ENCODE peak calls at places on chromosomes 3 and 15, in four cellular contexts. H, A, Y and J are unnamed samples.

GRCh38 chr3:173397161-173398110 is at the start of gene NLGN1:
- DNase-seq in A (peak), H (peak), Y (no peak), J (no peak)

GRCh38 chr3:59016930-59017616 is 32.8 kb downstream of the CFAP20DC start:
- DNase-seq in H (no peak), A (no peak), Y (no peak), J (no peak)

GRCh38 chr3:149919509-149919908 is 51.2 kb downstream of the PFN2 start:
- DNase-seq in A (no peak), H (no peak), Y (no peak), J (no peak)

GRCh38 chr3:17830786-17831185 is 88.4 kb upstream of the TBC1D5 start:
- DNase-seq in H (no peak), Y (no peak), A (no peak), J (no peak)

GRCh38 chr3:118782755-118783202 is 251.9 kb downstream of the IGSF11 start:
- DNase-seq in A (no peak), Y (no peak), H (no peak), J (peak)

GRCh38 chr3:165523801-165524200 is 313.4 kb downstream of the BCHE start:
- DNase-seq in H (no peak), Y (no peak), A (no peak), J (no peak)

GRCh38 chr15:60520825-60521368 is 42.0 kb upstream of the ICE2 start:
- DNase-seq in A (peak), H (peak), Y (peak), J (no peak)

GRCh38 chr3:106059953-106060517 is 191.2 kb upstream of the CBLB start:
- DNase-seq in Y (no peak), A (no peak), H (no peak), J (no peak)

GRCh38 chr3:39671116-39671515 is 138.3 kb upstream of the MYRIP start:
- DNase-seq in A (no peak), Y (no peak), H (no peak), J (no peak)

GRCh38 chr3:81216192-81216591 is 545.3 kb downstream of the GBE1 start:
- DNase-seq in Y (no peak), H (no peak), A (no peak), J (no peak)

GRCh38 chr15:77527164-77527778 is 105.4 kb downstream of the LINGO1 start:
- DNase-seq in A (no peak), H (peak), Y (peak), J (no peak)

GRCh38 chr3:43638594-43639447 is 17.0 kb upstream of the ANO10 start:
- DNase-seq in A (no peak), H (no peak), Y (peak), J (no peak)

GRCh38 chr15:71822890-71823289 is 12.5 kb downstream of the NR2E3 start:
- DNase-seq in H (no peak), Y (no peak), A (no peak), J (no peak)

GRCh38 chr3:197430961-197431910 is 124.5 kb downstream of the BDH1 start:
- DNase-seq in H (no peak), Y (no peak), A (no peak), J (no peak)

GRCh38 chr3:166274996-166275395 is 437.8 kb upstream of the BCHE start:
- DNase-seq in Y (no peak), H (no peak), A (no peak), J (no peak)

DNA sequence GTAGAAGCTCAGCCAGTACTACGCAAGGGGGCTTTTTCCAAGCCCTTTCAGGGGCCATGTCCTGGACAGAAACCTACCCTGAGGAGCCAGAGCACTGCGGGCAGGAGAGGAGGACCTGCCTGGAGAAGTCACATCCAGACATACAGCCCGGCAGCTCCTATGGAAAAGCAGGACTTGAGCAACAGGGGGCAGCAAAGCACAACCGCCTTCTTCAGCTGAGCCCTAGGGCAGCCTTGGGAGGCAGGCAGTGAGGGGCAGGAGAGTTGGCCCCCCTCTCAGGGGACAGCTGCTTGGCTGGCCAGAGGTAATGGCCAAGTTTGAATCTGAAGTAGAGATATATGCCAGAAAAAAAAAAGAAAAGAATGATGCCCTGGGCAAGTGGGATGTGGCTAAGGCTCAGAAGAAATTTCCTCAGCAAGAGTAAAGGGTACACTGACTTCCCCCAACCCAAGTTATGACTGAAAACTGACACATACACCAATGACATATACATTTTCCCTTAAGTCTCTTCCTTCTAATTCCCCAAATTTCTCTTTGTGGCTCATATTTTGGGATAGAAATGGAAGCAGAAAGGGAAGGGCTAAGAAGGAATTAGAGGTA is 56.9 kb downstream of the CYP19A1 start:
- DNase-seq in Y (peak), A (peak), H (peak), J (no peak)
- TF ChIP-seq NRF1 in Y (no peak), A (no peak), H (no peak), J (no peak)

GRCh38 chr3:156620901-156621300 is 53.5 kb upstream of the TIPARP start:
- DNase-seq in A (no peak), H (no peak), Y (no peak), J (no peak)
- TF ChIP-seq NRF1 in A (no peak), H (no peak), Y (no peak), J (no peak)

DNA sequence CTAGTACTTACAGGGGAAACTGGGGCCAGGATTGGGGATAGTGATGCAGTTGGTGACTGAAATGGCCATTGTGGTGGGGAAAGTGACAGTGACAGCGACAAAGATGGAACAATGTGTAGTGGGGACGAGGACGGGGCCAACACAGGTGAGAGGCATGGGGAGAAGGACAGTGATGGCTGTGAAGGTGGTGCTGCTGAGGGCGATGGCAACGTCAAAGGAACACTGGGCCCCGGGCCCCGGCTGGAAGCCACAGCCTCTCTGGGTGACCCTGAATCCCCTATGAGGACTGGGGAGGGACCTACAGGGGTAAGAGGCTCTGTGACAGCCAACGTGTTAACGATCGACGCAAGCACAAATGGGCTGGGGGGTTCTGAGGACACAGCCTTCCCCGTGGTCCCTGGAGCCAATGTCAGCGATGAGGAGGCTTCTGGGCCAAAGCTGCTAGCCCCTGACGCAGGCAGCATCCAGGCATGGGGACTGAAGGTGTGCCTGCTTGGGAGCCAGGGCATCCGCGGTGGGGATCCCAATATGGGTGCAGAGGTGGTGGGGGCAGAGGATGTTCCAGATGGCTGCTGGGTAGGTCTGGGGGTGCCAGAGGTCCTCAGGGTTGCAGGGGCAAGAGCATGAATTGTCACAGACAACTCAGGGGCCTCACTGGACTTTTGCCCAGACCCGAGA is 25.2 kb upstream of the GOLGA6C start:
- DNase-seq in Y (no peak), A (no peak), H (no peak), J (no peak)
- TF ChIP-seq NRF1 in Y (no peak), A (no peak), H (no peak), J (no peak)

GRCh38 chr3:136266468-136266867 is 16.3 kb downstream of the PCCB start:
- DNase-seq in H (no peak), A (no peak), Y (no peak), J (no peak)
- TF ChIP-seq NRF1 in H (no peak), A (no peak), Y (no peak), J (no peak)

GRCh38 chr3:65636326-65636725 is 402.4 kb downstream of the MAGI1 start:
- DNase-seq in H (peak), A (no peak), Y (no peak), J (no peak)
- TF ChIP-seq NRF1 in H (no peak), A (no peak), Y (no peak), J (no peak)

GRCh38 chr15:92163641-92164040 is 230.0 kb upstream of the ST8SIA2 start:
- DNase-seq in A (no peak), H (no peak), Y (no peak), J (no peak)

GRCh38 chr15:92162657-92163056 is 231.0 kb upstream of the ST8SIA2 start:
- DNase-seq in H (no peak), A (no peak), Y (no peak), J (no peak)

GRCh38 chr15:92159481-92159880 is 234.2 kb upstream of the ST8SIA2 start:
- DNase-seq in Y (no peak), A (no peak), H (no peak), J (no peak)

GRCh38 chr15:92159906-92160841 is 233.5 kb upstream of the ST8SIA2 start:
- DNase-seq in Y (no peak), A (no peak), H (peak), J (no peak)

DNA sequence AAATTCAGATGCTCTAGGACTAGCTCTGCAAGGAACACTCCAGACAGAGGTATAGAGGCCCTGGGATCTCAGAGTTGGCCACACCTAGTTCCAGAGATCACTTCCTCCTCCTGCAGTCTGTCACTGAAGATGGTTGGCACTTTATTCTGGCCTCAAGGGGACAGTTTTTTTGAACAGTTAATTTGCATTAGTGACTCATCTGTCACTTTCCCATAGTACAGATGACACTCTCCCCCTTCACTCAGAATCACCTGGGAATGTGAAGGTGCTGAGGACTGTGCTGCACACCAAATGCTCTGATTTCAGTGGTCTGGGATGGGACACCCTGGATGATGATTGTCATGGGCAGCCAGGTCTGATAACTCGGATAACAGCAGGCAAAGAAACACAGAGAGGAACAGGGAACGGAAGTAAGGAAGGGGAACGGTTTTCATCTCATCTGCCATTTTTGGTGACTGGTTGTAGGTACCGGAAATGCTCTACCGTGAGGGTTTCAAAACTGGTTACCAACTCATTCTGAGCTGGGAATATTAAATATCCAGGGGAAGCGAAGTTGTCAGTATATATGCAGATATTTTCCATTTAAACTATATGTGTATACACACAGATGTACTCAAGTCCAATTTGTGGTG is 232.5 kb upstream of the ST8SIA2 start:
- DNase-seq in A (no peak), Y (no peak), H (no peak), J (peak)
- TF ChIP-seq NRF1 in A (no peak), Y (no peak), H (no peak), J (no peak)